ENCODE peak calls at places on chromosomes 16 and 17, in ten cellular contexts. One of them, this sample, is unnamed. For H3K9me3, the result is how much of the 10 kb centered on the place peaks cover.

GRCh38 chr17:78884148-78884870 is 18.7 kb downstream of the CEP295NL start:
- DNase-seq in esophagus squamous epithelium: no peak
- DNase-seq in RWPE2: no peak
- DNase-seq in fibroblast of lung: no peak
- DNase-seq in T-helper 17 cell: no peak
- DNase-seq in right cardiac atrium: peak
- DNase-seq in BE2C: no peak
- DNase-seq in H9: no peak
- DNase-seq in cardiac muscle cell: no peak
- DNase-seq in AG04450: no peak
- DNase-seq in this sample: peak

GRCh38 chr17:64020068-64020766 is at the start of gene ICAM2:
- DNase-seq in esophagus squamous epithelium: peak
- DNase-seq in RWPE2: peak
- DNase-seq in fibroblast of lung: no peak
- DNase-seq in T-helper 17 cell: peak
- DNase-seq in right cardiac atrium: peak
- DNase-seq in BE2C: no peak
- DNase-seq in H9: no peak
- DNase-seq in cardiac muscle cell: no peak
- DNase-seq in AG04450: no peak
- DNase-seq in this sample: no peak

GRCh38 chr17:80761421-80761871 is 216.8 kb downstream of the RPTOR start:
- DNase-seq in esophagus squamous epithelium: no peak
- DNase-seq in RWPE2: no peak
- DNase-seq in fibroblast of lung: peak
- DNase-seq in T-helper 17 cell: peak
- DNase-seq in right cardiac atrium: no peak
- DNase-seq in BE2C: no peak
- DNase-seq in H9: no peak
- DNase-seq in cardiac muscle cell: no peak
- DNase-seq in AG04450: no peak
- DNase-seq in this sample: peak

GRCh38 chr16:24041834-24042631 is 206.2 kb downstream of the PRKCB start:
- DNase-seq in esophagus squamous epithelium: no peak
- DNase-seq in RWPE2: no peak
- DNase-seq in fibroblast of lung: peak
- DNase-seq in T-helper 17 cell: peak
- DNase-seq in right cardiac atrium: peak
- DNase-seq in BE2C: peak
- DNase-seq in H9: peak
- DNase-seq in cardiac muscle cell: peak
- DNase-seq in AG04450: peak
- DNase-seq in this sample: peak

GRCh38 chr17:82003411-82004381 is 19.0 kb downstream of the CENPX start:
- DNase-seq in esophagus squamous epithelium: no peak
- DNase-seq in RWPE2: peak
- DNase-seq in fibroblast of lung: peak
- DNase-seq in T-helper 17 cell: no peak
- DNase-seq in right cardiac atrium: peak
- DNase-seq in BE2C: peak
- DNase-seq in H9: no peak
- DNase-seq in cardiac muscle cell: no peak
- DNase-seq in AG04450: peak
- DNase-seq in this sample: peak

GRCh38 chr16:11572301-11572995 is 14.3 kb downstream of the LITAF start:
- DNase-seq in esophagus squamous epithelium: no peak
- DNase-seq in RWPE2: no peak
- DNase-seq in fibroblast of lung: no peak
- DNase-seq in T-helper 17 cell: no peak
- DNase-seq in right cardiac atrium: peak
- DNase-seq in BE2C: no peak
- DNase-seq in H9: no peak
- DNase-seq in cardiac muscle cell: no peak
- DNase-seq in AG04450: no peak
- DNase-seq in this sample: no peak

GRCh38 chr16:27444015-27444414 is 42.0 kb downstream of the IL21R start:
- DNase-seq in esophagus squamous epithelium: no peak
- DNase-seq in RWPE2: peak
- DNase-seq in fibroblast of lung: peak
- DNase-seq in T-helper 17 cell: no peak
- DNase-seq in right cardiac atrium: no peak
- DNase-seq in BE2C: no peak
- DNase-seq in H9: no peak
- DNase-seq in cardiac muscle cell: no peak
- DNase-seq in AG04450: no peak
- DNase-seq in this sample: peak

GRCh38 chr17:16926591-16927451 is 45.1 kb downstream of the TNFRSF13B start:
- DNase-seq in esophagus squamous epithelium: no peak
- DNase-seq in RWPE2: no peak
- DNase-seq in fibroblast of lung: no peak
- DNase-seq in T-helper 17 cell: no peak
- DNase-seq in right cardiac atrium: no peak
- DNase-seq in BE2C: no peak
- DNase-seq in H9: no peak
- DNase-seq in cardiac muscle cell: no peak
- DNase-seq in AG04450: no peak
- DNase-seq in this sample: no peak

GRCh38 chr17:27065588-27065987 is 228.3 kb upstream of the WSB1 start:
- DNase-seq in esophagus squamous epithelium: no peak
- DNase-seq in RWPE2: no peak
- DNase-seq in fibroblast of lung: no peak
- DNase-seq in T-helper 17 cell: no peak
- DNase-seq in right cardiac atrium: no peak
- DNase-seq in BE2C: no peak
- DNase-seq in H9: no peak
- DNase-seq in cardiac muscle cell: no peak
- DNase-seq in AG04450: no peak
- DNase-seq in this sample: no peak

GRCh38 chr17:27066315-27066714 is 227.6 kb upstream of the WSB1 start:
- DNase-seq in esophagus squamous epithelium: no peak
- DNase-seq in RWPE2: no peak
- DNase-seq in fibroblast of lung: no peak
- DNase-seq in T-helper 17 cell: no peak
- DNase-seq in right cardiac atrium: no peak
- DNase-seq in BE2C: no peak
- DNase-seq in H9: no peak
- DNase-seq in cardiac muscle cell: no peak
- DNase-seq in AG04450: no peak
- DNase-seq in this sample: no peak

GRCh38 chr17:27072885-27073284 is 221.0 kb upstream of the WSB1 start:
- DNase-seq in esophagus squamous epithelium: no peak
- DNase-seq in RWPE2: no peak
- DNase-seq in fibroblast of lung: no peak
- DNase-seq in T-helper 17 cell: no peak
- DNase-seq in right cardiac atrium: no peak
- DNase-seq in BE2C: no peak
- DNase-seq in H9: no peak
- DNase-seq in cardiac muscle cell: no peak
- DNase-seq in AG04450: no peak
- DNase-seq in this sample: no peak

GRCh38 chr17:27070836-27071235 is 223.1 kb upstream of the WSB1 start:
- DNase-seq in esophagus squamous epithelium: no peak
- DNase-seq in RWPE2: no peak
- DNase-seq in fibroblast of lung: no peak
- DNase-seq in T-helper 17 cell: no peak
- DNase-seq in right cardiac atrium: no peak
- DNase-seq in BE2C: no peak
- DNase-seq in H9: no peak
- DNase-seq in cardiac muscle cell: no peak
- DNase-seq in AG04450: no peak
- DNase-seq in this sample: no peak

DNA sequence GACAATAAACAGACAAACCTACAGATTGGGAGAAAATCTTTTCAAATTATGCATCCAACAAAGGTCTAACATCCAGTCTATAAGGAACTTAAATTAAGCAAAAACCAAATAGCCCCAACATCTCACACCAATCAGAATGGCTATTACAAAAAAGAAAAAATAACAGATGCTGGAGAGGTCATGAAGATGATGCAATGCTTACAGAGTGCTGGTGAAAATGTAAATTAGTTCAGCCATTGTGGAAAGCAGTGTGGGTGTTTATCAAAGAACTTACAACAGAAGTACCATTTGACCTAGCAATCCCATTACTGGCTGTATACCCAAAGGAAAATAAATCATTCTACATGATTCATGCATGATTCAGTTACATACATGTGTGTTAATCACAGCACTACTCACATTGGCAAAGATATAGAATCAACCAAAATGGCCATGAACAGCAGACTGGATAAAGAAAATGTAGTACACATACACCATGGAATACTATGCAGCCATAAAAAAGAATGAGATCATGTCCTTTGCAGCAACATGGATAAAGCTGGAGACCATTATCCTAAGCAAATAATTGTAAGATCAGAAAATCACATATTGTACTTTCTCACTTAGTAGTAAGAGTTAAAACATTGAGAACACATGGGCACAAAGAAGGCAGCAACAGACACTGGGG is 223.9 kb upstream of the WSB1 start:
- DNase-seq in esophagus squamous epithelium: no peak
- DNase-seq in RWPE2: no peak
- DNase-seq in fibroblast of lung: no peak
- DNase-seq in T-helper 17 cell: no peak
- DNase-seq in right cardiac atrium: no peak
- DNase-seq in BE2C: no peak
- DNase-seq in H9: no peak
- DNase-seq in cardiac muscle cell: no peak
- DNase-seq in AG04450: no peak
- DNase-seq in this sample: no peak
- H3K9me3 ChIP-seq in esophagus squamous epithelium: under half
- H3K9me3 ChIP-seq in RWPE2: under half
- H3K9me3 ChIP-seq in fibroblast of lung: under half
- H3K9me3 ChIP-seq in T-helper 17 cell: under half
- H3K9me3 ChIP-seq in right cardiac atrium: under half
- H3K9me3 ChIP-seq in BE2C: under half
- H3K9me3 ChIP-seq in H9: half or more
- H3K9me3 ChIP-seq in cardiac muscle cell: under half
- H3K9me3 ChIP-seq in AG04450: under half
- H3K9me3 ChIP-seq in this sample: under half

GRCh38 chr16:60485877-60486489 is 1550.3 kb downstream of the CDH8 start:
- DNase-seq in esophagus squamous epithelium: no peak
- DNase-seq in RWPE2: no peak
- DNase-seq in fibroblast of lung: no peak
- DNase-seq in T-helper 17 cell: no peak
- DNase-seq in right cardiac atrium: no peak
- DNase-seq in BE2C: no peak
- DNase-seq in H9: no peak
- DNase-seq in cardiac muscle cell: no peak
- DNase-seq in AG04450: no peak
- DNase-seq in this sample: no peak

DNA sequence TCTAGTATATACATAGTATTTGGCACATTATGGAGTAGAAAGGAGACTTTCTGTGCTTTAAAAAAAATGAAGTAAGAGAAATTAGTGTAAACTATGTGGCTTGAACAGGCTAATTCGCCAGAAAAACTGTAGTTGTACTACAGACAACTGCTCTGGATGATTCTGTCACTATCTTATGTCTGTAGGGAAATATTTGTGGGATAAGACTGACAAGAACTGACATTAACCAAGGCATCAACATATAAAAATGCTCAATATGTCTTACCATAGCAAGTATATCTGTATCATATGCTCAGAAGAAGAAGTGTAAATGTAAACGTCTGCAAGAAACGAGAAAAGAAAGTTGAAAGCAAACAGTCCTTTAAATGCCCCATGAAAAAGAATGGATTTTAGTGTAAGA is 1545.0 kb downstream of the CDH8 start:
- DNase-seq in esophagus squamous epithelium: no peak
- DNase-seq in RWPE2: no peak
- DNase-seq in fibroblast of lung: no peak
- DNase-seq in T-helper 17 cell: no peak
- DNase-seq in right cardiac atrium: no peak
- DNase-seq in BE2C: no peak
- DNase-seq in H9: no peak
- DNase-seq in cardiac muscle cell: no peak
- DNase-seq in AG04450: no peak
- DNase-seq in this sample: no peak
- H3K9me3 ChIP-seq in esophagus squamous epithelium: under half
- H3K9me3 ChIP-seq in RWPE2: under half
- H3K9me3 ChIP-seq in fibroblast of lung: under half
- H3K9me3 ChIP-seq in T-helper 17 cell: under half
- H3K9me3 ChIP-seq in right cardiac atrium: under half
- H3K9me3 ChIP-seq in BE2C: under half
- H3K9me3 ChIP-seq in H9: under half
- H3K9me3 ChIP-seq in cardiac muscle cell: under half
- H3K9me3 ChIP-seq in AG04450: under half
- H3K9me3 ChIP-seq in this sample: under half

GRCh38 chr16:35210681-35211433 is 1751.4 kb downstream of the TP53TG3F start:
- DNase-seq in esophagus squamous epithelium: no peak
- DNase-seq in RWPE2: no peak
- DNase-seq in fibroblast of lung: no peak
- DNase-seq in T-helper 17 cell: no peak
- DNase-seq in right cardiac atrium: no peak
- DNase-seq in BE2C: no peak
- DNase-seq in H9: no peak
- DNase-seq in cardiac muscle cell: no peak
- DNase-seq in AG04450: no peak
- DNase-seq in this sample: no peak
- H3K9me3 ChIP-seq in esophagus squamous epithelium: under half
- H3K9me3 ChIP-seq in RWPE2: under half
- H3K9me3 ChIP-seq in fibroblast of lung: under half
- H3K9me3 ChIP-seq in T-helper 17 cell: under half
- H3K9me3 ChIP-seq in right cardiac atrium: under half
- H3K9me3 ChIP-seq in BE2C: under half
- H3K9me3 ChIP-seq in H9: half or more
- H3K9me3 ChIP-seq in cardiac muscle cell: under half
- H3K9me3 ChIP-seq in AG04450: under half
- H3K9me3 ChIP-seq in this sample: under half

GRCh38 chr17:512311-512710 is 159.7 kb upstream of the RPH3AL start:
- DNase-seq in esophagus squamous epithelium: no peak
- DNase-seq in RWPE2: no peak
- DNase-seq in fibroblast of lung: no peak
- DNase-seq in T-helper 17 cell: no peak
- DNase-seq in right cardiac atrium: no peak
- DNase-seq in BE2C: no peak
- DNase-seq in H9: no peak
- DNase-seq in cardiac muscle cell: no peak
- DNase-seq in AG04450: no peak
- DNase-seq in this sample: no peak
- H3K9me3 ChIP-seq in esophagus squamous epithelium: under half
- H3K9me3 ChIP-seq in RWPE2: under half
- H3K9me3 ChIP-seq in fibroblast of lung: under half
- H3K9me3 ChIP-seq in T-helper 17 cell: under half
- H3K9me3 ChIP-seq in right cardiac atrium: under half
- H3K9me3 ChIP-seq in BE2C: under half
- H3K9me3 ChIP-seq in H9: under half
- H3K9me3 ChIP-seq in cardiac muscle cell: under half
- H3K9me3 ChIP-seq in AG04450: under half
- H3K9me3 ChIP-seq in this sample: under half

This sample was measured in GM23248.